ENCODE peak calls at places on chromosomes 2 and 18, in four cellular contexts. S is stomach; D is aorta; V is CD4-positive, CD25-positive, alpha-beta regulatory T cell. T is an unnamed sample.
A peak's percentile ranks its signal among the peaks of the same experiment; 100 is the strongest.

GRCh38 chr2:86703704-86704370 is 16.3 kb upstream of the RMND5A start:
- DNase-seq in D (peak; percentile 52), S (peak; percentile 70), V (no peak), T (no peak)

GRCh38 chr2:210913461-210913860 is 357.1 kb downstream of the CPS1 start:
- DNase-seq in V (no peak), D (no peak), S (no peak), T (no peak)

GRCh38 chr18:3424280-3424890 is 25.6 kb upstream of the TGIF1 start:
- DNase-seq in D (no peak), V (no peak), S (no peak), T (no peak)

GRCh38 chr18:9150116-9150515 is 13.5 kb downstream of the ANKRD12 start:
- DNase-seq in D (no peak), S (no peak), V (no peak), T (no peak)

GRCh38 chr2:1653956-1654695 is 90.2 kb downstream of the PXDN start:
- DNase-seq in S (no peak), D (no peak), V (no peak), T (no peak)

GRCh38 chr2:121688820-121689219 is 39.6 kb upstream of the CLASP1 start:
- DNase-seq in V (no peak), D (no peak), S (no peak), T (no peak)

GRCh38 chr2:192500550-192501200 is 305.9 kb upstream of the TMEFF2 start:
- DNase-seq in S (no peak), V (no peak), D (no peak), T (no peak)

GRCh38 chr2:86634352-86634751 is 10.7 kb upstream of the RNF103 start:
- DNase-seq in V (no peak), S (no peak), D (no peak), T (no peak)

GRCh38 chr18:5574843-5575242 is 31.0 kb upstream of the EPB41L3 start:
- DNase-seq in S (no peak), D (no peak), V (no peak), T (no peak)

GRCh38 chr2:127642706-127643697 is 3.0 kb upstream of the GPR17 start:
- DNase-seq in V (no peak), S (no peak), D (no peak), T (no peak)

DNA sequence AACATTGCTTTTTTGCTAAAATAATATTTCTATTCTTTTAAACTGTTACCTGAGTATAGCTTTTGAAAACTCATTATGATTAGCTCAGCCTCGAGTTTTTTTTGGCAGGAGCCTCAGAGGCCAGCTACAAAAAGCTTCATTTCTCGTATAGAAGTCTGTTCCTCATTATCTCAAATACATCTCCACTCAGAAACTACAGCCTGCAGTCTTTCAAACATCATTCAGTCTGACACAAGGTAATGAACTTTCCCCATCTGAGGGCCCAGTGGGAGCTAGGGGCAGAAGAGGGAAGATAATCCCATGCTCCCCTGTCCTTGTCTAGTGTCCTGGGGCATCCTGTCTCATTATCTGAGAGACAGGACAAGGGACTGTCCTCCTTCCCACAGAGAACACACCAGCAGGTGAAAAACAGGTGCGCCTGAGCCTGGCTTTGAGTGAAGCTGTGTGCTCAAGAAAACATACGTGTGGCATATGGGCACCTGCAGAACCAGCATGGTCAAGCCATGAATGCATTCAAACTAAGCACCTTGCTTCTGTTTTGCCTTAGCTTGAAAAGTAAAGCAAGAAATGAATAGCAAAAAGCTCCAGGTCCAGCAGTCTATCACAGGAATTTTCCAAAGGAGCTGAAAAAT is 247.5 kb downstream of the MREG start:
- DNase-seq in V (no peak), D (no peak), S (no peak), T (no peak)
- H3K27ac ChIP-seq in V (no peak overlapping the region), D (no peak overlapping the region), S (no peak overlapping the region), T (no peak overlapping the region)

GRCh38 chr2:199979841-199980628 is 24.7 kb downstream of the MAIP1 start:
- DNase-seq in S (peak; percentile 87), D (peak; percentile 94), V (peak; percentile 74), T (peak; percentile 75)
- H3K4me3 ChIP-seq in S (no peak overlapping the region), D (no peak overlapping the region), V (no peak overlapping the region), T (no peak overlapping the region)

DNA sequence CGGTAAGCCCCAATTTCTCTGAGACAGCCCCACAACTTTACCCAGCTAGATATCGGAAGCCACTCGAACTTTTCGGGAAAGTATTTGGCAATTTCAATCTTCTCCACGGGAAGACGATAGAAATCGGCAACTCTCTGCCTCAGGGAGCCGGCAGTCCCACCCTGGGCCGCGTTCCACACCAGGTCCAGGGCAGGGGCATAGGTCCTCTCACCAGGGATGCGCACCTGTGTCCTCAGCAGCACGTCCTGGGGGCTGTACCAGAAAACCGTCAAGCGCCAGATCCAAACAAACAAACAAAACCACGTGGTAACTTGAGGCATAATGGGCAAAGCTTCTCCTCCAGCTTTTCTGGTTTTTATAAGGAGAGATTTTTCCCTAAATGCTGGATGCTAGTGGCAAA is 80.9 kb downstream of the USP40 start:
- DNase-seq in D (peak; percentile 55), V (no peak), S (no peak), T (no peak)
- H3K36me3 ChIP-seq in D (no peaks in the 10 kb centered on the region), V (peaks cover 21% of the 10 kb centered on the region), S (peaks cover 28% of the 10 kb centered on the region), T (peaks cover 20% of the 10 kb centered on the region)

GRCh38 chr18:58258707-58259342 is 214.8 kb downstream of the NEDD4L start:
- DNase-seq in D (no peak), V (no peak), S (peak; percentile 53), T (no peak)
- H3K27ac ChIP-seq in D (no peak overlapping the region), V (no peak overlapping the region), S (no peak overlapping the region), T (no peak overlapping the region)

GRCh38 chr2:177164131-177164530 is 48.5 kb upstream of the HNRNPA3 start:
- DNase-seq in V (no peak), S (no peak), D (no peak), T (no peak)

GRCh38 chr2:177164584-177165052 is 48.0 kb upstream of the HNRNPA3 start:
- DNase-seq in D (peak; percentile 93), S (peak; percentile 86), V (peak; percentile 78), T (peak; percentile 62)

GRCh38 chr2:177165731-177166711 is 46.6 kb upstream of the HNRNPA3 start:
- DNase-seq in S (no peak), V (peak; percentile 52), D (no peak), T (no peak)

GRCh38 chr2:177165103-177165583 is 47.5 kb upstream of the HNRNPA3 start:
- DNase-seq in D (no peak), V (no peak), S (no peak), T (no peak)

DNA sequence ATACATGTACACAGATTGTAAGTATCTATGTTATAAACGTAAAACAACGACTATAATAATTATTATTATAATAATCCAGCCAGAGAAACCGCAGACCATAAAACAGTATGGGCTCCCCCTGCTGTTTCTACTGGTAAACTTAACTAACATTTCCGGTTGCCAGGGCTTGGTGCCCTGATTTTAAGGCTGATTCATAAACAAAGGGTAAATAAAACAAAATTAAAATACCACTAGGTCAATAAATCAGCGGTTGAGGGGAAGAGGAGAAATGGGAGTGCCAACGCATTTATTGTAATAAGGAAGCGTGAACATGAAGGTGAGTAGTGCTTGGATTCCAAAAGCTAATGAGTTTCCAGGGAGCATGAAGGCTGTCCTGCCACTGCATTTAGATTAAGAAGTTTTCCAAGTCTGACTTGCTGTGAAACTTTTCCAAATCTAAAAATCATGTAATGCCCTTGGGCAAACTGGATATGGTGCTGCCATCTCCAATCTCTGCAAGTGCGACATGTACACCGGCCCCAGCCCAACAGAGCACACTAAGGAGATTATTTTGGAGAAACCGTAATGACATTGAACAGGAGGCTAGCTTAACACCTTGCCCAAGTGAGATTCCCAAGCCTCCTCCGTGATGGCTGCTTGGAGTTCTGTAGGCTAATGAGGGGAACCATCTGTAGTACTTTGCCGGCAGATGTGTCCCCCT is 50.7 kb upstream of the HNRNPA3 start:
- DNase-seq in S (no peak), V (peak; percentile 43), D (no peak), T (no peak)
- H3K4me3 ChIP-seq in S (no peak overlapping the region), V (no peak overlapping the region), D (no peak overlapping the region), T (no peak overlapping the region)

GRCh38 chr2:73862987-73863386 is 29.8 kb upstream of the ACTG2 start:
- DNase-seq in S (no peak), V (no peak), D (no peak), T (no peak)

GRCh38 chr2:73855526-73855925 is 26.8 kb downstream of the STAMBP start:
- DNase-seq in V (no peak), D (no peak), S (no peak), T (no peak)

GRCh38 chr2:73856214-73856613 is 27.5 kb downstream of the STAMBP start:
- DNase-seq in V (no peak), D (no peak), S (no peak), T (no peak)

GRCh38 chr2:73859721-73860586 is 31.2 kb downstream of the STAMBP start:
- DNase-seq in D (no peak), S (no peak), V (no peak), T (no peak)
- H3K36me3 ChIP-seq in D (peaks cover 7% of the 10 kb centered on the region), S (peaks cover 21% of the 10 kb centered on the region), V (peaks cover 73% of the 10 kb centered on the region), T (peaks cover 66% of the 10 kb centered on the region)

GRCh38 chr18:78519394-78520062 is 460.1 kb upstream of the SALL3 start:
- DNase-seq in V (no peak), S (peak; percentile 7), D (no peak), T (no peak)

GRCh38 chr18:78521136-78521535 is 458.5 kb upstream of the SALL3 start:
- DNase-seq in D (no peak), V (no peak), S (no peak), T (no peak)

GRCh38 chr18:78517973-78518372 is 461.6 kb upstream of the SALL3 start:
- DNase-seq in D (no peak), S (peak; percentile 10), V (no peak), T (no peak)

GRCh38 chr18:78517328-78517727 is 462.3 kb upstream of the SALL3 start:
- DNase-seq in V (no peak), D (no peak), S (peak; percentile 7), T (no peak)

GRCh38 chr18:78518805-78519204 is 460.8 kb upstream of the SALL3 start:
- DNase-seq in D (no peak), S (peak; percentile 10), V (no peak), T (no peak)
- H3K27ac ChIP-seq in D (no peak overlapping the region), S (no peak overlapping the region), V (no peak overlapping the region), T (no peak overlapping the region)

GRCh38 chr2:188293601-188294482 is 2.2 kb downstream of the GULP1 start:
- DNase-seq in D (peak; percentile 86), S (peak; percentile 81), V (no peak), T (no peak)
- H3K4me3 ChIP-seq in D (peak overlapping the region; percentile 81), S (peak overlapping the region; percentile 67), V (no peak overlapping the region), T (no peak overlapping the region)

DNA sequence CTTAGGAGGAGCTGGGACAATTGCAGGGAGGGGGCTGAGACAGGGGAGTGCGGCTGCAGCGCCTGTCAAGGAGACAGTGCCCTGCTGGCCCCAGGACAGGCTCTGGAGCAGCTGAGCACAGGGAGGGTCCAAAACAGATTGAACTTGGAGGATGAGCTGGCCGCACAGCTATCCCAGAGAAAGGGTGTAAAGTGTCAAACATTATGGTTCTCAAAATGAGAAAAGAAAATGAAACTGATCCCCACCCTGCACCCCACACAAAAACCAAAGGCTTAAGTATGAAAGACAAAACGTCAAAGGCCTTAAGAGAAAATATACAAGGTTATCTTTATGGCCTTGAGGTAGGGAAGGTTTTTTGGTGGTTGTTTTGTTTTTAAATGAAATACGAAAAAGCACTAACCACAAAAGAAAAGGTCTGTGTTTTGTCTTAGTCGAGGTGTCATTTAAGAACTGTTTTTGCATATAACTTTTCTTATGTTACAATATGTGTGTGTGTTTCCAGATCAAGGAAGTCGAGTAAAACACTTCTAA is 111.8 kb downstream of the HDAC4 start:
- DNase-seq in S (no peak), D (peak; percentile 36), V (peak; percentile 73), T (no peak)
- H3K36me3 ChIP-seq in S (no peaks in the 10 kb centered on the region), D (no peaks in the 10 kb centered on the region), V (no peaks in the 10 kb centered on the region), T (no peaks in the 10 kb centered on the region)